ENCODE peak calls at places on chromosomes 16 and 17, in nine cellular contexts. J is COR-L47; O is AG10803; P is skeletal muscle cell; D is RWPE1; F is effector memory CD4-positive, alpha-beta T cell; Y is MCF 10A; G is T-cell; B is astrocyte of the cerebellum. C is an unnamed sample.

GRCh38 chr16:53921042-53921441 is 217.1 kb downstream of the FTO start:
- DNase-seq in D (no peak), P (no peak), G (no peak), F (no peak), B (no peak), J (no peak), O (no peak), Y (no peak), C (no peak)

GRCh38 chr16:83878838-83879237 is 20.1 kb upstream of the MLYCD start:
- DNase-seq in D (peak), G (no peak), B (peak), Y (peak), J (peak), O (peak), P (no peak), F (no peak), C (no peak)

GRCh38 chr16:46757339-46758050 is 9.4 kb upstream of the MYLK3 start:
- DNase-seq in O (no peak), J (peak), B (no peak), F (no peak), P (no peak), Y (peak), G (no peak), D (no peak), C (no peak)

GRCh38 chr17:64270885-64271284 is 7.8 kb upstream of the TEX2 start:
- DNase-seq in Y (no peak), P (no peak), F (no peak), J (no peak), O (no peak), D (no peak), G (no peak), B (no peak), C (no peak)

GRCh38 chr16:2071454-2072263 is 23.9 kb downstream of the TSC2 start:
- DNase-seq in F (no peak), D (no peak), Y (no peak), J (no peak), B (no peak), P (no peak), O (no peak), G (no peak), C (no peak)

GRCh38 chr17:59342681-59343127 is 11.2 kb downstream of the YPEL2 start:
- DNase-seq in P (no peak), B (no peak), G (no peak), Y (no peak), D (no peak), J (no peak), O (no peak), F (no peak), C (no peak)

GRCh38 chr17:50272246-50272645 is 2.0 kb upstream of the TMEM92 start:
- DNase-seq in D (no peak), O (no peak), P (no peak), Y (no peak), J (no peak), F (no peak), G (no peak), B (no peak), C (no peak)

GRCh38 chr17:3535253-3535995 is 22.2 kb downstream of the TRPV3 start:
- DNase-seq in O (peak), B (peak), P (no peak), J (no peak), D (no peak), Y (no peak), F (no peak), G (peak), C (no peak)

GRCh38 chr16:68539704-68540370 is 746 bp downstream of the ZFP90 start:
- DNase-seq in G (no peak), B (no peak), D (peak), Y (peak), P (no peak), J (no peak), F (no peak), O (peak), C (no peak)

GRCh38 chr16:637081-638018 is 1.2 kb upstream of the METTL26 start:
- DNase-seq in B (peak), P (peak), O (peak), G (peak), Y (peak), J (no peak), D (peak), F (peak), C (peak)

GRCh38 chr17:68061512-68062313 is 26.2 kb downstream of the KPNA2 start:
- DNase-seq in O (peak), D (no peak), J (no peak), G (no peak), P (no peak), B (no peak), F (no peak), Y (peak), C (no peak)

GRCh38 chr16:50067290-50067853 is 1.6 kb downstream of the HEATR3 start:
- DNase-seq in F (peak), P (peak), D (peak), O (peak), B (peak), J (peak), Y (peak), G (no peak), C (peak)

C was measured in NCI-H1436.